ENCODE peak calls at places on chromosomes 11 and 22, in nine cellular contexts. P, U, Q, J, R, F, O, I and L are unnamed samples.

GRCh38 chr22:37166675-37167066 is 17.0 kb upstream of the IL2RB start:
- DNase-seq in P (peak), U (peak), Q (peak), J (peak), R (peak), F (peak), O (peak), I (peak), L (peak)

GRCh38 chr11:119121008-119121810 is at the start of gene HINFP:
- DNase-seq in P (peak), U (peak), Q (peak), J (peak), R (peak), F (peak), O (peak), I (peak), L (peak)

GRCh38 chr11:118907051-118907748 is 18.5 kb downstream of the BCL9L start:
- DNase-seq in P (peak), U (peak), Q (peak), J (peak), R (peak), F (peak), O (peak), I (peak), L (peak)

GRCh38 chr11:58963551-58964075 is 24.3 kb downstream of the GLYATL1 start:
- DNase-seq in P (no peak), U (no peak), Q (peak), J (peak), R (peak), F (no peak), O (no peak), I (peak), L (no peak)

GRCh38 chr22:36979511-36979910 is 39.7 kb downstream of the TST start:
- DNase-seq in P (no peak), U (no peak), Q (no peak), J (no peak), R (no peak), F (no peak), O (no peak), I (no peak), L (no peak)

GRCh38 chr11:61945191-61945590 is 5.0 kb upstream of the BEST1 start:
- DNase-seq in P (no peak), U (no peak), Q (no peak), J (no peak), R (no peak), F (no peak), O (no peak), I (no peak), L (no peak)

GRCh38 chr11:130847517-130847916 is 68.8 kb downstream of the SNX19 start:
- DNase-seq in P (no peak), U (peak), Q (no peak), J (no peak), R (no peak), F (no peak), O (no peak), I (no peak), L (no peak)

GRCh38 chr22:41052661-41053490 is 39.5 kb upstream of the EP300 start:
- DNase-seq in P (no peak), U (no peak), Q (no peak), J (no peak), R (no peak), F (no peak), O (no peak), I (no peak), L (no peak)

GRCh38 chr11:7657306-7658025 is 15.8 kb downstream of the CYB5R2 start:
- DNase-seq in P (peak), U (peak), Q (peak), J (peak), R (peak), F (peak), O (peak), I (peak), L (no peak)

GRCh38 chr22:41074941-41075710 is 17.3 kb upstream of the EP300 start:
- DNase-seq in P (no peak), U (no peak), Q (no peak), J (no peak), R (no peak), F (no peak), O (no peak), I (no peak), L (no peak)

GRCh38 chr11:65482306-65482850 is 16.5 kb upstream of the MALAT1 start:
- DNase-seq in P (no peak), U (no peak), Q (no peak), J (no peak), R (no peak), F (no peak), O (no peak), I (no peak), L (no peak)

GRCh38 chr22:26842103-26842502 is 184.7 kb downstream of the MIAT start:
- DNase-seq in P (no peak), U (no peak), Q (no peak), J (no peak), R (no peak), F (no peak), O (no peak), I (no peak), L (no peak)

GRCh38 chr11:19631657-19632325 is 80.8 kb upstream of the NAV2 start:
- DNase-seq in P (no peak), U (no peak), Q (no peak), J (no peak), R (no peak), F (no peak), O (no peak), I (peak), L (no peak)

GRCh38 chr22:28829358-28830181 is 29.2 kb upstream of the XBP1 start:
- DNase-seq in P (peak), U (peak), Q (peak), J (peak), R (peak), F (peak), O (peak), I (peak), L (peak)

GRCh38 chr22:46090631-46091201 is 59.6 kb upstream of the PPARA start:
- DNase-seq in P (peak), U (no peak), Q (no peak), J (no peak), R (no peak), F (no peak), O (no peak), I (no peak), L (peak)

GRCh38 chr22:47207387-47207786 is 444.9 kb downstream of the TBC1D22A start:
- DNase-seq in P (peak), U (no peak), Q (peak), J (peak), R (no peak), F (no peak), O (no peak), I (no peak), L (peak)

GRCh38 chr11:67548555-67549110 is 25.4 kb upstream of the CABP2 start:
- DNase-seq in P (peak), U (no peak), Q (peak), J (no peak), R (no peak), F (no peak), O (no peak), I (no peak), L (no peak)

GRCh38 chr22:36330655-36331305 is 57.0 kb downstream of the MYH9 start:
- DNase-seq in P (no peak), U (no peak), Q (no peak), J (no peak), R (no peak), F (no peak), O (no peak), I (no peak), L (no peak)

GRCh38 chr11:11843233-11843632 is 1.5 kb downstream of the USP47 start:
- DNase-seq in P (no peak), U (peak), Q (no peak), J (no peak), R (no peak), F (peak), O (no peak), I (no peak), L (no peak)

GRCh38 chr11:57343825-57344224 is 5.7 kb downstream of the P2RX3 start:
- DNase-seq in P (no peak), U (no peak), Q (no peak), J (no peak), R (no peak), F (no peak), O (no peak), I (no peak), L (no peak)

GRCh38 chr22:46576556-46577351 is 39.3 kb upstream of the CELSR1 start:
- DNase-seq in P (peak), U (peak), Q (peak), J (peak), R (no peak), F (no peak), O (peak), I (peak), L (no peak)

GRCh38 chr11:67613960-67614715 is 7.4 kb downstream of the NDUFV1 start:
- DNase-seq in P (peak), U (no peak), Q (peak), J (peak), R (peak), F (no peak), O (peak), I (peak), L (peak)

GRCh38 chr22:20206709-20207215 is 55.9 kb upstream of the CCDC188 start:
- DNase-seq in P (no peak), U (no peak), Q (peak), J (peak), R (no peak), F (no peak), O (peak), I (no peak), L (no peak)

GRCh38 chr11:126404367-126404766 is 48.9 kb downstream of the ST3GAL4 start:
- DNase-seq in P (no peak), U (no peak), Q (no peak), J (no peak), R (no peak), F (no peak), O (no peak), I (no peak), L (no peak)

GRCh38 chr11:75789521-75789920 is 20.9 kb downstream of the DGAT2 start:
- DNase-seq in P (no peak), U (no peak), Q (no peak), J (no peak), R (no peak), F (no peak), O (no peak), I (no peak), L (no peak)

GRCh38 chr11:65435981-65436411 is 13.4 kb downstream of the NEAT1 start:
- DNase-seq in P (peak), U (no peak), Q (peak), J (peak), R (peak), F (no peak), O (peak), I (no peak), L (peak)

GRCh38 chr22:24423519-24424000 is 3.8 kb upstream of the ADORA2A start:
- DNase-seq in P (peak), U (peak), Q (peak), J (peak), R (peak), F (no peak), O (peak), I (peak), L (no peak)

GRCh38 chr11:29782447-29782846 is 234.4 kb downstream of the KCNA4 start:
- DNase-seq in P (no peak), U (no peak), Q (no peak), J (no peak), R (no peak), F (no peak), O (no peak), I (no peak), L (no peak)

GRCh38 chr22:50085211-50085999 is at the start of gene MLC1:
- DNase-seq in P (no peak), U (no peak), Q (no peak), J (no peak), R (no peak), F (no peak), O (no peak), I (no peak), L (no peak)

GRCh38 chr22:49943771-49944398 is 16.7 kb upstream of the PIM3 start:
- DNase-seq in P (no peak), U (no peak), Q (no peak), J (no peak), R (no peak), F (no peak), O (no peak), I (no peak), L (no peak)

GRCh38 chr11:74949748-74950127 is 672 bp downstream of the SPCS2 start:
- DNase-seq in P (no peak), U (peak), Q (no peak), J (no peak), R (no peak), F (no peak), O (no peak), I (peak), L (no peak)

GRCh38 chr22:47452184-47452583 is 689.7 kb downstream of the TBC1D22A start:
- DNase-seq in P (no peak), U (peak), Q (no peak), J (no peak), R (no peak), F (no peak), O (no peak), I (peak), L (no peak)

GRCh38 chr22:43077121-43077877 is 11.9 kb downstream of the TTLL1 start:
- DNase-seq in P (no peak), U (no peak), Q (no peak), J (no peak), R (no peak), F (no peak), O (peak), I (no peak), L (no peak)

GRCh38 chr11:77346906-77347603 is 45.6 kb upstream of the GDPD4 start:
- DNase-seq in P (no peak), U (no peak), Q (no peak), J (no peak), R (no peak), F (no peak), O (no peak), I (no peak), L (no peak)

GRCh38 chr11:126840201-126840886 is 160.2 kb downstream of the KIRREL3 start:
- DNase-seq in P (no peak), U (no peak), Q (no peak), J (no peak), R (no peak), F (no peak), O (no peak), I (no peak), L (no peak)

GRCh38 chr11:1442807-1443366 is 43.7 kb downstream of the MOB2 start:
- DNase-seq in P (no peak), U (no peak), Q (no peak), J (no peak), R (no peak), F (no peak), O (no peak), I (no peak), L (no peak)

GRCh38 chr22:23772315-23773246 is at the start of gene MMP11:
- DNase-seq in P (peak), U (no peak), Q (peak), J (peak), R (peak), F (peak), O (peak), I (peak), L (no peak)

GRCh38 chr22:46054091-46054877 is 77.3 kb upstream of the WNT7B start:
- DNase-seq in P (peak), U (no peak), Q (peak), J (peak), R (no peak), F (no peak), O (peak), I (peak), L (peak)

GRCh38 chr11:107927559-107927958 is 689 bp upstream of the RAB39A start:
- DNase-seq in P (no peak), U (no peak), Q (no peak), J (no peak), R (no peak), F (no peak), O (no peak), I (no peak), L (no peak)
- TF ChIP-seq EP300 in P (no peak), U (no peak), Q (no peak), J (no peak), R (no peak), F (no peak), O (no peak), I (no peak), L (no peak)

GRCh38 chr11:94895451-94895850 is 77.9 kb downstream of the CWC15 start:
- DNase-seq in P (no peak), U (no peak), Q (no peak), J (no peak), R (no peak), F (no peak), O (no peak), I (no peak), L (no peak)

GRCh38 chr11:94895971-94896370 is 77.4 kb downstream of the CWC15 start:
- DNase-seq in P (no peak), U (no peak), Q (no peak), J (no peak), R (no peak), F (no peak), O (no peak), I (no peak), L (no peak)

DNA sequence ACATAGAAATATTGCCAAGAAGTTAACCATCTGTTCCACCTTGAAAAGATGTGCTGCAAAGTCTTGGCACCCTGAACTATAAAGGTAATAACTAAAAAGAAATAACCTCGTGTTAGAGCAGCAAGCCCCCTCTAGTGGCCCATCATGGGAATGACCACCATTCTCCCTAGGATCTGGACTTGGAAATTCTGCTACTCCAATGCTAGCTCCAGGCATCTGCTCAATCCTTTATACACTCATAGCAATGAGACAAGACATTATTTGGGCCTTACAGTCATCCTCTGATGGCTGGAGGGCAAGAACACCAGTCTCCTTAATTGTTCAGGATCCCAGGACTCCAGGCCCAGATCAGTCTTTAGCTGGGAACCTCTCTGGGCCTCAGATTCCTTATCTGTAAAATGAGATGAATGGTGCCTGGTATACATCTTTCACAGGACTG is 76.0 kb downstream of the CWC15 start:
- DNase-seq in P (peak), U (peak), Q (peak), J (peak), R (peak), F (peak), O (peak), I (peak), L (no peak)
- TF ChIP-seq EP300 in P (no peak), U (no peak), Q (no peak), J (no peak), R (no peak), F (no peak), O (no peak), I (no peak), L (no peak)

GRCh38 chr11:134742956-134743808 is 331.1 kb upstream of the B3GAT1 start:
- DNase-seq in P (no peak), U (no peak), Q (no peak), J (no peak), R (no peak), F (no peak), O (no peak), I (no peak), L (peak)
- TF ChIP-seq EP300 in P (no peak), U (no peak), Q (no peak), J (no peak), R (no peak), F (no peak), O (no peak), I (no peak), L (no peak)

DNA sequence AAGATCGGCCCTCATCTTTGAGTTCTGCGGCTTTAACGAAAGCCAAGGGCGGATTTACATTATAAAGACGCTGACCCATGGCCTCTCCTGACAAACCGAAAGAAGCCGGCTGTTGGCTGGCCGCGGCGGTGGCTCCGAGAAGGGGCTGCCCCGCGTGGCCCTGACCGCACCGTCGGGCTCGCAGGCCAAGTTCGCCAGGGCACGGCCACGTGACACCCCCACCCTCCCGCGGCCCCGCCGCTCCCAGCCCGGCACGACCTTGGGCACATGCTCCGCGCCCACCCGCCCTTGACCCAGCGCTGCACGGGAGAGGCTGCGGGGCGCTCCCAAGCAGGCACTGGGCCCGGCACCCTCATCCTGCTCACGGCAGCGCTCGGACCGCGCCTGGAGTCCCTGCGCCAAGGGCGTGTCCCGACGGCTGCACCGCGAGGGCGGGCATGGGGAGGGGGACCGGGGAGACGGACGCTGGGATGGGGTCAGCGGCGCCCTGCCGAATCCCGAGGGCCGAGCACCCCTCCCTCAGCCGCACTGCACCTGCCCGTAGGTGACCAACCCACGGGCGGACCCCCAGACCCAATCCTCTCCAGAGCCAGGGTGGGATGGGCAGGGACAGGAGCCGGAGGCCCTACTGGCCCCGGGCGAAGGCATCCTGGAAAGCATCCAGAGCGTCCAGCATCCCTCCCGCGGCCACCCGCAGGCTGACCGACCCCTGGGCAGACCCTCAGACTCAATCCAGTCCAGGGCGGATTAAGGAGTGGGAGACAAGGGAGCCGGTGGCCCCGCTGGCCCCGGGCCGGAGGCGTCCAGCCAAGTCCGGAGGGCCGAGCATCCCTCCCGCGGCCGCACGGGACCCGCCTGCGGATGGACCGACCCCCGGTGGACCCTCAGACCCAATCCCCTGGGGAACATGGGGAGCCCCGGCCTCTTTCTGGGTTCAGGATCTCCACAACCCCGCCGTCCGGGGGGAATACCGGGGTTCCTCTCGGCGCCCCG is 759 bp downstream of the CPT1A start:
- DNase-seq in P (peak), U (no peak), Q (peak), J (peak), R (peak), F (no peak), O (peak), I (peak), L (peak)
- TF ChIP-seq EP300 in P (no peak), U (no peak), Q (no peak), J (no peak), R (no peak), F (peak), O (no peak), I (no peak), L (no peak)

GRCh38 chr11:129283141-129283540 is 91.0 kb upstream of the ARHGAP32 start:
- DNase-seq in P (no peak), U (no peak), Q (peak), J (peak), R (no peak), F (no peak), O (peak), I (no peak), L (no peak)
- TF ChIP-seq EP300 in P (no peak), U (no peak), Q (no peak), J (no peak), R (no peak), F (no peak), O (no peak), I (no peak), L (no peak)

GRCh38 chr11:92979176-92979575 is 9.7 kb downstream of the MTNR1B start:
- DNase-seq in P (no peak), U (no peak), Q (no peak), J (no peak), R (no peak), F (no peak), O (no peak), I (peak), L (no peak)
- TF ChIP-seq EP300 in P (no peak), U (no peak), Q (no peak), J (no peak), R (no peak), F (no peak), O (no peak), I (peak), L (no peak)

GRCh38 chr11:86274999-86275398 is 27.0 kb upstream of the HIKESHI start:
- DNase-seq in P (no peak), U (no peak), Q (no peak), J (no peak), R (no peak), F (no peak), O (no peak), I (no peak), L (no peak)
- TF ChIP-seq EP300 in P (no peak), U (no peak), Q (no peak), J (no peak), R (no peak), F (no peak), O (no peak), I (no peak), L (no peak)

GRCh38 chr11:24064309-24064903 is 432.4 kb upstream of the LUZP2 start:
- DNase-seq in P (no peak), U (no peak), Q (no peak), J (no peak), R (no peak), F (no peak), O (no peak), I (no peak), L (no peak)
- TF ChIP-seq EP300 in P (no peak), U (no peak), Q (no peak), J (no peak), R (no peak), F (no peak), O (no peak), I (no peak), L (no peak)